ENCODE peak calls at places on chromosomes 4 and X, in six cellular contexts. G is iris pigment epithelial cell; K is left colon; F is amniotic stem cell; X is activated naive CD8-positive, alpha-beta T cell treated with anti-CD3 and anti-CD28 coated beads, Interleukin-2, amount 10 ng/mL, durations not matched to agents 7 days and 5 days; C is anterior cingulate cortex. E is an unnamed sample.

GRCh38 chr4:28690890-28691289 is 1830.2 kb downstream of the STIM2 start:
- DNase-seq in F (no peak), G (no peak), C (no peak), K (no peak), X (no peak), E (no peak)

GRCh38 chr4:99821918-99822503 is 5.4 kb downstream of the DAPP1 start:
- DNase-seq in C (no peak), F (no peak), X (no peak), G (no peak), K (no peak), E (no peak)

GRCh38 chr4:107654694-107655093 is 65.3 kb downstream of the PAPSS1 start:
- DNase-seq in C (no peak), F (no peak), K (no peak), X (no peak), G (no peak), E (no peak)

GRCh38 chr4:188781655-188782054 is 642.4 kb downstream of the TRIML1 start:
- DNase-seq in G (peak), C (no peak), F (no peak), K (no peak), X (no peak), E (no peak)

GRCh38 chrX:56564921-56565861 is 1.8 kb downstream of the UBQLN2 start:
- DNase-seq in C (peak), X (peak), F (no peak), K (no peak), G (no peak), E (no peak)

GRCh38 chrX:141278306-141278705 is 36.0 kb upstream of the SPANXC start:
- DNase-seq in X (no peak), G (peak), F (peak), K (peak), C (no peak), E (no peak)

GRCh38 chrX:38800981-38801845 is at the start of gene MID1IP1:
- DNase-seq in C (peak), X (peak), F (peak), G (peak), K (peak), E (peak)

GRCh38 chrX:130772313-130773140 is 130.5 kb downstream of the ENOX2 start:
- DNase-seq in K (no peak), X (no peak), F (peak), C (no peak), G (peak), E (no peak)

GRCh38 chrX:24002792-24003191 is 24.2 kb downstream of the KLHL15 start:
- DNase-seq in C (no peak), F (no peak), K (no peak), X (no peak), G (no peak), E (no peak)

GRCh38 chrX:124275167-124275894 is 57.1 kb upstream of the TEX13D start:
- DNase-seq in X (no peak), C (no peak), K (no peak), F (no peak), G (no peak), E (no peak)

GRCh38 chrX:42384956-42385355 is 393.0 kb downstream of the PPP1R2C start:
- DNase-seq in K (no peak), C (no peak), X (no peak), F (no peak), G (no peak), E (no peak)

GRCh38 chr4:92122911-92123310 is 180.9 kb upstream of the GRID2 start:
- DNase-seq in K (no peak), C (no peak), X (no peak), G (no peak), F (no peak), E (no peak)

E was measured in T-helper 17 cell.